ENCODE peak calls at places on chromosomes 3 and 15, in seven cellular contexts. D is CD8-positive, alpha-beta T cell; H is tibial artery; K is astrocyte; Z is heart right ventricle; F is WERI-Rb-1; W is Panc1. V is an unnamed sample.

GRCh38 chr15:81091889-81092558 is 42.0 kb upstream of the CFAP161 start:
- DNase-seq in F (peak; percentile 72), Z (no peak), W (peak; percentile 45), H (no peak), D (no peak), K (peak; percentile 94), V (no peak)

GRCh38 chr3:187016639-187017345 is 86.5 kb downstream of the ST6GAL1 start:
- DNase-seq in W (no peak), Z (no peak), F (no peak), H (no peak), K (no peak), D (no peak), V (no peak)

GRCh38 chr3:111735271-111735758 is 123.8 kb upstream of the PHLDB2 start:
- DNase-seq in H (no peak), D (no peak), W (no peak), F (no peak), Z (no peak), K (peak; percentile 100), V (no peak)

GRCh38 chr3:84245779-84246178 is 713.0 kb upstream of the CADM2 start:
- DNase-seq in K (no peak), D (no peak), F (no peak), W (no peak), H (no peak), Z (no peak), V (no peak)

GRCh38 chr15:63487076-63487757 is 17.2 kb upstream of the USP3 start:
- DNase-seq in Z (peak; percentile 92), K (peak; percentile 27), W (no peak), F (peak; percentile 90), H (peak; percentile 91), D (peak; percentile 90), V (peak; percentile 94)

GRCh38 chr3:190534986-190535385 is 21.1 kb downstream of the IL1RAP start:
- DNase-seq in K (peak; percentile 20), W (no peak), Z (no peak), H (no peak), D (no peak), F (no peak), V (no peak)

GRCh38 chr3:195238626-195239118 is 32.3 kb downstream of the XXYLT1 start:
- DNase-seq in W (no peak), Z (no peak), F (no peak), K (no peak), H (no peak), D (no peak), V (no peak)

GRCh38 chr3:143486611-143487010 is 361.7 kb downstream of the SLC9A9 start:
- DNase-seq in K (no peak), Z (no peak), H (no peak), D (no peak), W (no peak), F (no peak), V (no peak)

GRCh38 chr3:16441306-16441898 is 72.1 kb downstream of the RFTN1 start:
- DNase-seq in H (no peak), W (no peak), F (no peak), K (peak; percentile 34), Z (no peak), D (no peak), V (no peak)

GRCh38 chr15:68524753-68525584 is 53.8 kb upstream of the CORO2B start:
- DNase-seq in W (no peak), F (no peak), D (no peak), Z (no peak), K (peak; percentile 86), H (no peak), V (no peak)

GRCh38 chr15:74141591-74141990 is 11.2 kb downstream of the ISLR2 start:
- DNase-seq in W (no peak), K (no peak), F (no peak), D (no peak), Z (no peak), H (no peak), V (no peak)

GRCh38 chr3:192831111-192831644 is 86.5 kb downstream of the MB21D2 start:
- DNase-seq in W (no peak), D (no peak), F (no peak), H (no peak), K (peak; percentile 98), Z (no peak), V (no peak)

GRCh38 chr3:101310580-101311375 is 9.6 kb downstream of the IMPG2 start:
- DNase-seq in D (no peak), Z (no peak), H (no peak), K (peak; percentile 61), F (no peak), W (no peak), V (no peak)

GRCh38 chr15:100573526-100573925 is 28.5 kb downstream of the LINS1 start:
- DNase-seq in F (no peak), Z (no peak), D (no peak), W (no peak), K (no peak), H (no peak), V (no peak)

GRCh38 chr3:36653095-36653494 is 111.3 kb downstream of the DCLK3 start:
- DNase-seq in K (peak; percentile 39), D (no peak), F (no peak), W (no peak), Z (no peak), H (no peak), V (no peak)

GRCh38 chr3:61202086-61202485 is 49.2 kb downstream of the FHIT start:
- DNase-seq in Z (no peak), D (no peak), H (no peak), K (no peak), F (no peak), W (no peak), V (no peak)

GRCh38 chr3:99668044-99668443 is 29.6 kb downstream of the COL8A1 start:
- DNase-seq in H (no peak), W (no peak), F (no peak), K (no peak), Z (no peak), D (no peak), V (no peak)

GRCh38 chr3:172280406-172281051 is 167.7 kb downstream of the GHSR start:
- DNase-seq in W (no peak), Z (no peak), K (peak; percentile 91), H (no peak), F (no peak), D (no peak), V (no peak)

GRCh38 chr15:81284256-81285031 is 39.5 kb downstream of the STARD5 start:
- DNase-seq in F (no peak), D (no peak), K (no peak), H (no peak), W (no peak), Z (no peak), V (no peak)

GRCh38 chr3:155745795-155746550 is 1.1 kb upstream of the PLCH1 start:
- DNase-seq in F (peak; percentile 62), W (no peak), K (peak; percentile 26), Z (no peak), D (no peak), H (no peak), V (peak; percentile 62)

GRCh38 chr3:161409069-161409468 is 37.8 kb upstream of the SPTSSB start:
- DNase-seq in W (no peak), Z (no peak), K (no peak), D (peak; percentile 44), H (no peak), F (no peak), V (no peak)

GRCh38 chr3:58989173-58989572 is 60.7 kb downstream of the CFAP20DC start:
- DNase-seq in F (no peak), H (no peak), Z (no peak), K (peak; percentile 72), W (no peak), D (no peak), V (no peak)

GRCh38 chr3:101890716-101891115 is 41.4 kb downstream of the NFKBIZ start:
- DNase-seq in W (no peak), Z (no peak), D (no peak), H (no peak), F (no peak), K (peak; percentile 89), V (no peak)

GRCh38 chr3:175005881-175006280 is 146.7 kb downstream of the NAALADL2 start:
- DNase-seq in Z (no peak), H (no peak), K (no peak), W (no peak), F (no peak), D (no peak), V (no peak)

GRCh38 chr3:102537122-102537521 is 102.3 kb downstream of the ZPLD1 start:
- DNase-seq in H (no peak), D (no peak), Z (no peak), K (no peak), W (no peak), F (no peak), V (no peak)

GRCh38 chr3:180570238-180570637 is 31.7 kb upstream of the TTC14 start:
- DNase-seq in H (no peak), D (no peak), F (no peak), Z (no peak), K (no peak), W (no peak), V (no peak)

GRCh38 chr15:64883997-64884511 is 27.6 kb upstream of the ANKDD1A start:
- DNase-seq in K (peak; percentile 81), Z (peak; percentile 64), H (peak; percentile 83), W (peak; percentile 84), F (no peak), D (peak; percentile 79), V (peak; percentile 68)

GRCh38 chr3:42652611-42653302 is 740 bp upstream of the ZBTB47 start:
- DNase-seq in H (peak; percentile 83), F (peak; percentile 64), Z (peak; percentile 55), K (peak; percentile 74), W (no peak), D (no peak), V (peak; percentile 89)
- H3K27ac ChIP-seq in H (peak overlapping the region; percentile 95), F (peak overlapping the region; percentile 21), Z (peak overlapping the region; percentile 96), K (peak overlapping the region; percentile 52), W (no peak overlapping the region), D (no peak overlapping the region), V (peak overlapping the region; percentile 97)

DNA sequence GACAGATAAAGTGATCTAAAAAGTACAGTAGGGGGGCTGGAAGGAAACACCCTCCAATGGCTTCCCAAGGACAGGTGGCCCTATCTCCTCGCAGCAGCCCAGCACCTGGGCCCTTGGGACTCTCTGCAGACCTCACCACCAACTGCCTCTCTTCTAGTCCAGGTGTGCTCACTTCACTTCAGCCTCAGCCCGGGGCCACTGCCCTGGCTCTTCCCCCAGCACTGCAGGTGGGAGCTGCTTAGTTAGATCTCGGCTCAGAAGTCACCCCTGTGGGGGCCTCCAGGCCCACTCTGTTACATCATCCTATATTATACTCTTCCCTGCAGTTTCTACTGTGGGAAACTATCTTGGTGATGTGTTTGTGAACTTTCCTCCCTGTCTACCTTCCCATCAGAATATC is 2.0 kb downstream of the KLF15 start:
- DNase-seq in Z (no peak), H (peak; percentile 23), D (no peak), W (no peak), K (no peak), F (no peak), V (no peak)
- H3K4me3 ChIP-seq in Z (no peak overlapping the region), H (peak overlapping the region; percentile 100), D (no peak overlapping the region), W (no peak overlapping the region), K (no peak overlapping the region), F (peak overlapping the region; percentile 53), V (peak overlapping the region; percentile 91)

GRCh38 chr3:134252766-134253165 is 2.1 kb upstream of the RYK start:
- DNase-seq in Z (no peak), D (no peak), W (no peak), K (no peak), F (peak; percentile 24), H (no peak), V (no peak)
- H3K27ac ChIP-seq in Z (peak overlapping the region; percentile 94), D (no peak overlapping the region), W (peak overlapping the region; percentile 67), K (no peak overlapping the region), F (no peak overlapping the region), H (peak overlapping the region; percentile 94), V (peak overlapping the region; percentile 69)

DNA sequence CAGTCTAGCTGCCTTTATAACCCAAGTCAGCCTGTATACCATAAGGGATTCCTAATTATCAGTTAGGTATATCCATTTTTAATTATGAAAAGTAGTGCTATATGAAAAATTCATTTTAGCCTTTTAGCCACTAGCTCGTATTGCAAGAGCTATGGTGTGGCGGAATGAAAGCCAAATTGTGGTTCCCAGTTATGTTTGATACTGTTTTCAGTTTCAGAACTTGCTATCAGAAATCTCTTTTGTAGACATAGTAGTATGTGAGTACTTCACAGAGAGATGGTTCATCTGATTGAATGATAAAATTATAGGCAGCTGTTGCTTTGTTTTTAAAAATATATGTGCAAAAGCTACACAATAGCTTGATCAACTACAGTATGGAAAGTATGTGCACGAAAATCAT is 134.6 kb downstream of the SLC25A26 start:
- DNase-seq in F (no peak), W (no peak), K (no peak), D (no peak), Z (no peak), H (no peak), V (no peak)
- H3K4me3 ChIP-seq in F (no peak overlapping the region), W (no peak overlapping the region), K (no peak overlapping the region), D (no peak overlapping the region), Z (no peak overlapping the region), H (no peak overlapping the region), V (no peak overlapping the region)

V was measured in ascending aorta.